ENCODE peak calls at places on chromosomes 2 and 18, in six cellular contexts. One of them, this sample, is unnamed.

GRCh38 chr2:239106971-239107370 is 259.1 kb downstream of the TWIST2 start:
- DNase-seq in left ventricle myocardium inferior: no peak
- DNase-seq in brain microvascular endothelial cell: no peak
- DNase-seq in lower lobe of right lung: no peak
- DNase-seq in gastrocnemius medialis: no peak
- DNase-seq in mammary epithelial cell: no peak
- DNase-seq in this sample: no peak

GRCh38 chr2:85819811-85820510 is 66.2 kb downstream of the ATOH8 start:
- DNase-seq in brain microvascular endothelial cell: no peak
- DNase-seq in mammary epithelial cell: no peak
- DNase-seq in gastrocnemius medialis: no peak
- DNase-seq in lower lobe of right lung: no peak
- DNase-seq in left ventricle myocardium inferior: no peak
- DNase-seq in this sample: no peak

GRCh38 chr2:238203104-238203972 is at the start of gene ILKAP:
- DNase-seq in lower lobe of right lung: peak
- DNase-seq in left ventricle myocardium inferior: peak
- DNase-seq in brain microvascular endothelial cell: peak
- DNase-seq in mammary epithelial cell: peak
- DNase-seq in gastrocnemius medialis: peak
- DNase-seq in this sample: peak

GRCh38 chr18:52090005-52090404 is 250.0 kb upstream of the DCC start:
- DNase-seq in mammary epithelial cell: peak
- DNase-seq in gastrocnemius medialis: no peak
- DNase-seq in brain microvascular endothelial cell: no peak
- DNase-seq in left ventricle myocardium inferior: no peak
- DNase-seq in lower lobe of right lung: no peak
- DNase-seq in this sample: no peak

GRCh38 chr18:13165636-13166423 is 52.7 kb upstream of the LDLRAD4 start:
- DNase-seq in brain microvascular endothelial cell: no peak
- DNase-seq in left ventricle myocardium inferior: no peak
- DNase-seq in mammary epithelial cell: no peak
- DNase-seq in gastrocnemius medialis: no peak
- DNase-seq in lower lobe of right lung: no peak
- DNase-seq in this sample: no peak

GRCh38 chr2:58562281-58562680 is 321.2 kb upstream of the FANCL start:
- DNase-seq in left ventricle myocardium inferior: no peak
- DNase-seq in mammary epithelial cell: peak
- DNase-seq in gastrocnemius medialis: no peak
- DNase-seq in brain microvascular endothelial cell: no peak
- DNase-seq in lower lobe of right lung: no peak
- DNase-seq in this sample: no peak

GRCh38 chr2:200475795-200476194 is 34.1 kb downstream of the KCTD18 start:
- DNase-seq in gastrocnemius medialis: no peak
- DNase-seq in mammary epithelial cell: no peak
- DNase-seq in brain microvascular endothelial cell: no peak
- DNase-seq in lower lobe of right lung: no peak
- DNase-seq in left ventricle myocardium inferior: no peak
- DNase-seq in this sample: no peak

GRCh38 chr2:239395524-239395923 is 5.3 kb downstream of the HDAC4 start:
- DNase-seq in mammary epithelial cell: no peak
- DNase-seq in gastrocnemius medialis: peak
- DNase-seq in lower lobe of right lung: no peak
- DNase-seq in left ventricle myocardium inferior: no peak
- DNase-seq in brain microvascular endothelial cell: no peak
- DNase-seq in this sample: no peak

GRCh38 chr2:98909381-98910211 is 26.4 kb downstream of the CRACDL start:
- DNase-seq in lower lobe of right lung: peak
- DNase-seq in mammary epithelial cell: peak
- DNase-seq in left ventricle myocardium inferior: no peak
- DNase-seq in brain microvascular endothelial cell: peak
- DNase-seq in gastrocnemius medialis: peak
- DNase-seq in this sample: peak

GRCh38 chr2:37877457-37878315 is 47.4 kb upstream of the RMDN2 start:
- DNase-seq in mammary epithelial cell: peak
- DNase-seq in left ventricle myocardium inferior: no peak
- DNase-seq in brain microvascular endothelial cell: peak
- DNase-seq in gastrocnemius medialis: no peak
- DNase-seq in lower lobe of right lung: no peak
- DNase-seq in this sample: no peak

GRCh38 chr2:230723363-230723762 is 10.7 kb downstream of the CAB39 start:
- DNase-seq in brain microvascular endothelial cell: no peak
- DNase-seq in gastrocnemius medialis: no peak
- DNase-seq in left ventricle myocardium inferior: no peak
- DNase-seq in lower lobe of right lung: no peak
- DNase-seq in mammary epithelial cell: no peak
- DNase-seq in this sample: no peak

GRCh38 chr2:20106746-20107145 is 55.3 kb upstream of the LAPTM4A start:
- DNase-seq in brain microvascular endothelial cell: no peak
- DNase-seq in mammary epithelial cell: peak
- DNase-seq in lower lobe of right lung: peak
- DNase-seq in gastrocnemius medialis: no peak
- DNase-seq in left ventricle myocardium inferior: peak
- DNase-seq in this sample: no peak

DNA sequence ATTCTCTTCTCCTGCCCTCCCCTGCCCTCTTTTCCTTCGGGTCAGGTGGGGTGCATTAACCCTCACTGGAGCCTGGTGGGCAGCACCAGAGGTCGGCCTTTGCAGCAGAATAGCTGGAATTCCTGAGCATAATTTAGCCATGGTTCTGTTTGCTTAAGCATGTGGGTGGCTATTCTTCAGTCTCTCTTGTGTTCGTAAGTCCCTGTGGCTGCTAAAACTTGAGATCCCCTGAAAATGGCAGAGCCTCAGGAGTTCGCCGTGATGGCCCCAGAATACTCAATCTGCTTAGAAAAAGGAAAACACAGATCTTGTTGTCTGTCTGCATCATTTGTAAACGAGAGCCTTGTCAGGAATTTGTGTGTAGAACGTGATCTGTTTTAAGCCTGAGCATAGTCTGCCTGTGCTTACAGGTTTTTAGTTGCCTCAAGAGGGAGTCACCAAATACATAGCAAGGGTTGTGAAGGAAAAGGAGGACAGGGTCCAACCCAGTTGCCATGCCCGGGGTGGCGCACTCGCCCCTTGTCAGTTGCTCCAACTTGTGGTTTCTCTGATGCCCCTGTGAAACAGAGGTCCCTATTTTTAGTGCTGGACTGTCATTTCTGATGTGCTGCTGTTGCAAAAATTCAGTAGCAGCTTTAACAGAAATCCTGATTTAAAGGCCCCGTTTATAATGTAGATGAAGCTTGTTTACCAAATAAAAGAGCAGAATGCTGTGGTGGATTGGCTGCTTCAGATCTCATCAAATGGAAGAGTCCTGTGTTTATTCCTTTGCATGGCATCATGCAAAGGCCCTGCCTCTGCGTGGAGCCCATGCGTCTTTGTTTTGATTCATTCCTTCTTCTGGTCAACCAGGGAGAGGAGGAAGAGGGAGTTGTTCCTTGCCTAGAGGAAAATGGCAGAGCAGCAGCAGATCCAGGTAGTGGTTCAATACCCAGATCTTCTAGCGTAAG is 74.8 kb downstream of the WDSUB1 start:
- DNase-seq in left ventricle myocardium inferior: no peak
- DNase-seq in mammary epithelial cell: no peak
- DNase-seq in lower lobe of right lung: no peak
- DNase-seq in brain microvascular endothelial cell: no peak
- DNase-seq in gastrocnemius medialis: no peak
- DNase-seq in this sample: no peak
- TF ChIP-seq CTCF in left ventricle myocardium inferior: no peak
- TF ChIP-seq CTCF in mammary epithelial cell: no peak
- TF ChIP-seq CTCF in lower lobe of right lung: no peak
- TF ChIP-seq CTCF in brain microvascular endothelial cell: no peak
- TF ChIP-seq CTCF in gastrocnemius medialis: no peak
- TF ChIP-seq CTCF in this sample: no peak

GRCh38 chr2:42493468-42493884 is 306 bp downstream of the KCNG3 start:
- DNase-seq in mammary epithelial cell: no peak
- DNase-seq in left ventricle myocardium inferior: no peak
- DNase-seq in brain microvascular endothelial cell: no peak
- DNase-seq in gastrocnemius medialis: no peak
- DNase-seq in lower lobe of right lung: no peak
- DNase-seq in this sample: peak

GRCh38 chr2:42493885-42494433 is at the start of gene KCNG3:
- DNase-seq in left ventricle myocardium inferior: peak
- DNase-seq in brain microvascular endothelial cell: no peak
- DNase-seq in lower lobe of right lung: peak
- DNase-seq in gastrocnemius medialis: no peak
- DNase-seq in mammary epithelial cell: peak
- DNase-seq in this sample: peak

GRCh38 chr2:42495611-42496010 is 1.8 kb upstream of the KCNG3 start:
- DNase-seq in left ventricle myocardium inferior: no peak
- DNase-seq in lower lobe of right lung: no peak
- DNase-seq in brain microvascular endothelial cell: no peak
- DNase-seq in gastrocnemius medialis: no peak
- DNase-seq in mammary epithelial cell: no peak
- DNase-seq in this sample: no peak

GRCh38 chr2:42494434-42495233 is 852 bp upstream of the KCNG3 start:
- DNase-seq in gastrocnemius medialis: peak
- DNase-seq in mammary epithelial cell: peak
- DNase-seq in brain microvascular endothelial cell: peak
- DNase-seq in lower lobe of right lung: peak
- DNase-seq in left ventricle myocardium inferior: peak
- DNase-seq in this sample: peak

GRCh38 chr2:42495234-42495581 is 1.4 kb upstream of the KCNG3 start:
- DNase-seq in gastrocnemius medialis: no peak
- DNase-seq in mammary epithelial cell: no peak
- DNase-seq in brain microvascular endothelial cell: no peak
- DNase-seq in lower lobe of right lung: no peak
- DNase-seq in left ventricle myocardium inferior: no peak
- DNase-seq in this sample: no peak
- H3K4me3 ChIP-seq in gastrocnemius medialis: peak
- H3K4me3 ChIP-seq in mammary epithelial cell: peak
- H3K4me3 ChIP-seq in brain microvascular endothelial cell: no peak
- H3K4me3 ChIP-seq in lower lobe of right lung: no peak
- H3K4me3 ChIP-seq in left ventricle myocardium inferior: peak
- H3K4me3 ChIP-seq in this sample: no peak

GRCh38 chr2:219384872-219385271 is 2.8 kb downstream of the DNPEP start:
- DNase-seq in left ventricle myocardium inferior: no peak
- DNase-seq in mammary epithelial cell: no peak
- DNase-seq in gastrocnemius medialis: no peak
- DNase-seq in lower lobe of right lung: no peak
- DNase-seq in brain microvascular endothelial cell: no peak
- DNase-seq in this sample: no peak
- H3K27ac ChIP-seq in left ventricle myocardium inferior: peak
- H3K27ac ChIP-seq in mammary epithelial cell: no peak
- H3K27ac ChIP-seq in gastrocnemius medialis: no peak
- H3K27ac ChIP-seq in lower lobe of right lung: peak
- H3K27ac ChIP-seq in brain microvascular endothelial cell: no peak
- H3K27ac ChIP-seq in this sample: no peak

GRCh38 chr2:21231985-21232384 is 108.2 kb downstream of the TDRD15 start:
- DNase-seq in mammary epithelial cell: no peak
- DNase-seq in left ventricle myocardium inferior: no peak
- DNase-seq in gastrocnemius medialis: no peak
- DNase-seq in lower lobe of right lung: no peak
- DNase-seq in brain microvascular endothelial cell: no peak
- DNase-seq in this sample: no peak

GRCh38 chr2:21229302-21229701 is 105.5 kb downstream of the TDRD15 start:
- DNase-seq in gastrocnemius medialis: no peak
- DNase-seq in left ventricle myocardium inferior: no peak
- DNase-seq in mammary epithelial cell: no peak
- DNase-seq in brain microvascular endothelial cell: no peak
- DNase-seq in lower lobe of right lung: no peak
- DNase-seq in this sample: no peak

GRCh38 chr2:21228041-21228895 is 104.5 kb downstream of the TDRD15 start:
- DNase-seq in lower lobe of right lung: no peak
- DNase-seq in mammary epithelial cell: no peak
- DNase-seq in brain microvascular endothelial cell: no peak
- DNase-seq in gastrocnemius medialis: no peak
- DNase-seq in left ventricle myocardium inferior: no peak
- DNase-seq in this sample: no peak

GRCh38 chr2:21233178-21233577 is 109.4 kb downstream of the TDRD15 start:
- DNase-seq in brain microvascular endothelial cell: no peak
- DNase-seq in gastrocnemius medialis: no peak
- DNase-seq in lower lobe of right lung: no peak
- DNase-seq in left ventricle myocardium inferior: no peak
- DNase-seq in mammary epithelial cell: no peak
- DNase-seq in this sample: no peak

GRCh38 chr2:21230140-21230539 is 106.4 kb downstream of the TDRD15 start:
- DNase-seq in brain microvascular endothelial cell: no peak
- DNase-seq in mammary epithelial cell: no peak
- DNase-seq in left ventricle myocardium inferior: no peak
- DNase-seq in gastrocnemius medialis: no peak
- DNase-seq in lower lobe of right lung: no peak
- DNase-seq in this sample: no peak
- TF ChIP-seq CTCF in brain microvascular endothelial cell: no peak
- TF ChIP-seq CTCF in mammary epithelial cell: no peak
- TF ChIP-seq CTCF in left ventricle myocardium inferior: no peak
- TF ChIP-seq CTCF in gastrocnemius medialis: no peak
- TF ChIP-seq CTCF in lower lobe of right lung: no peak
- TF ChIP-seq CTCF in this sample: no peak

GRCh38 chr2:12031871-12032270 is 285.4 kb downstream of the LPIN1 start:
- DNase-seq in lower lobe of right lung: no peak
- DNase-seq in gastrocnemius medialis: no peak
- DNase-seq in left ventricle myocardium inferior: no peak
- DNase-seq in mammary epithelial cell: no peak
- DNase-seq in brain microvascular endothelial cell: no peak
- DNase-seq in this sample: no peak

GRCh38 chr2:12032421-12032820 is 286.0 kb downstream of the LPIN1 start:
- DNase-seq in left ventricle myocardium inferior: no peak
- DNase-seq in gastrocnemius medialis: no peak
- DNase-seq in lower lobe of right lung: no peak
- DNase-seq in brain microvascular endothelial cell: no peak
- DNase-seq in mammary epithelial cell: no peak
- DNase-seq in this sample: no peak

GRCh38 chr2:12032975-12033374 is 286.5 kb downstream of the LPIN1 start:
- DNase-seq in left ventricle myocardium inferior: no peak
- DNase-seq in mammary epithelial cell: no peak
- DNase-seq in gastrocnemius medialis: no peak
- DNase-seq in lower lobe of right lung: no peak
- DNase-seq in brain microvascular endothelial cell: no peak
- DNase-seq in this sample: no peak

GRCh38 chr2:12027136-12027535 is 280.7 kb downstream of the LPIN1 start:
- DNase-seq in mammary epithelial cell: no peak
- DNase-seq in gastrocnemius medialis: no peak
- DNase-seq in lower lobe of right lung: no peak
- DNase-seq in brain microvascular endothelial cell: no peak
- DNase-seq in left ventricle myocardium inferior: no peak
- DNase-seq in this sample: no peak
- H3K4me3 ChIP-seq in mammary epithelial cell: no peak
- H3K4me3 ChIP-seq in gastrocnemius medialis: no peak
- H3K4me3 ChIP-seq in lower lobe of right lung: no peak
- H3K4me3 ChIP-seq in brain microvascular endothelial cell: no peak
- H3K4me3 ChIP-seq in left ventricle myocardium inferior: no peak
- H3K4me3 ChIP-seq in this sample: no peak

DNA sequence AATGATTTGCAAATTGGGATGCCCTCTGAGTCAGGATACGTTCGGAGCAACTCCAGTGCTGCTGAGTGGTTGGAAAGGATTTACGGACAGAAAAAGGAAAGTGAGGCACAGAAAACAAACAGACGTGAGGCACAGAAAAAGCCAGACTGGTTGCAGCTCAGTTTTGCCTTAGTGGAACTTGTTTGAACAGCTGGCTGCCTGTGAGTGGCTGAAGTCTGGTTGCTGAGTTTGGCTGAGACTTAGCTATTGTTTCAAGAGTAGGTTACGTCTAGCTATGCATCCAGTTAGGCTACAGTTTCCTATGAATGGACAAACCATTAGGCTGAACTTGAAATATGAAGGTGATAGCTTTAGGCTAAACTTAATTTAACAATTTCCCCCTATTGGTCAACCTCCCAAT is 256.6 kb downstream of the VAPA start:
- DNase-seq in lower lobe of right lung: no peak
- DNase-seq in brain microvascular endothelial cell: no peak
- DNase-seq in gastrocnemius medialis: no peak
- DNase-seq in mammary epithelial cell: no peak
- DNase-seq in left ventricle myocardium inferior: no peak
- DNase-seq in this sample: no peak
- H3K27ac ChIP-seq in lower lobe of right lung: no peak
- H3K27ac ChIP-seq in brain microvascular endothelial cell: no peak
- H3K27ac ChIP-seq in gastrocnemius medialis: no peak
- H3K27ac ChIP-seq in mammary epithelial cell: no peak
- H3K27ac ChIP-seq in left ventricle myocardium inferior: no peak
- H3K27ac ChIP-seq in this sample: no peak

This sample was measured in psoas muscle.